ENCODE peak calls at places on chromosomes 3 and 15, in seven cellular contexts. G, H, U, E, Q, W and P are unnamed samples.

GRCh38 chr3:18098960-18099587 is 326.1 kb downstream of the SATB1 start:
- DNase-seq in Q (peak; percentile 18), E (no peak), H (no peak), W (no peak), U (no peak), G (no peak), P (no peak)

GRCh38 chr3:194030372-194030771 is 105.6 kb upstream of the HES1 start:
- DNase-seq in G (no peak), E (peak; percentile 75), Q (no peak), H (peak; percentile 81), W (no peak), U (no peak), P (no peak)

GRCh38 chr15:64233299-64233698 is 70.5 kb upstream of the PPIB start:
- DNase-seq in W (no peak), E (no peak), G (no peak), H (no peak), Q (no peak), U (no peak), P (no peak)

GRCh38 chr15:90686435-90687218 is 30.5 kb upstream of the BLM start:
- DNase-seq in G (peak; percentile 69), H (no peak), Q (no peak), W (no peak), U (no peak), E (no peak), P (no peak)

GRCh38 chr3:145219355-145220196 is 941.4 kb downstream of the PLOD2 start:
- DNase-seq in G (no peak), H (no peak), E (no peak), W (no peak), U (no peak), Q (no peak), P (no peak)

GRCh38 chr15:95141486-95141885 is 910.1 kb downstream of the MCTP2 start:
- DNase-seq in W (no peak), Q (no peak), U (no peak), G (no peak), E (no peak), H (no peak), P (no peak)

GRCh38 chr3:159922861-159923312 is 65.7 kb upstream of the IL12A start:
- DNase-seq in Q (no peak), U (peak; percentile 77), W (no peak), E (no peak), G (peak; percentile 75), H (no peak), P (no peak)

GRCh38 chr3:141316851-141317250 is 51.5 kb upstream of the ZBTB38 start:
- DNase-seq in E (no peak), Q (no peak), H (no peak), U (no peak), W (no peak), G (no peak), P (no peak)

GRCh38 chr3:120568624-120569023 is 27.5 kb upstream of the NDUFB4 start:
- DNase-seq in W (no peak), G (no peak), H (no peak), Q (no peak), E (no peak), U (no peak), P (no peak)

GRCh38 chr3:127588675-127589577 is 1.6 kb downstream of the TPRA1 start:
- DNase-seq in Q (peak; percentile 11), U (no peak), W (no peak), H (no peak), E (peak; percentile 15), G (peak; percentile 37), P (peak; percentile 51)

GRCh38 chr3:100882571-100882981 is 110.6 kb downstream of the ABI3BP start:
- DNase-seq in W (no peak), U (no peak), Q (no peak), G (no peak), E (no peak), H (no peak), P (no peak)

GRCh38 chr3:133487920-133488540 is 85.5 kb upstream of the CDV3 start:
- DNase-seq in G (no peak), W (no peak), Q (no peak), H (no peak), U (no peak), E (no peak), P (no peak)

GRCh38 chr15:47652213-47652852 is 65.0 kb upstream of the SEMA6D start:
- DNase-seq in U (no peak), W (no peak), E (no peak), G (no peak), Q (no peak), H (no peak), P (no peak)

GRCh38 chr3:77462951-77463350 is 423.1 kb downstream of the ROBO2 start:
- DNase-seq in H (no peak), U (no peak), Q (no peak), W (no peak), G (no peak), E (no peak), P (no peak)

GRCh38 chr3:45950686-45951600 is 7.7 kb downstream of the CXCR6 start:
- DNase-seq in E (no peak), Q (no peak), H (no peak), U (peak; percentile 59), G (no peak), W (no peak), P (no peak)

GRCh38 chr3:126751611-126752302 is 47.7 kb downstream of the CHCHD6 start:
- DNase-seq in H (no peak), Q (no peak), U (no peak), E (no peak), G (no peak), W (no peak), P (peak; percentile 46)

GRCh38 chr3:18295171-18295920 is 129.8 kb downstream of the SATB1 start:
- DNase-seq in G (peak; percentile 19), E (peak; percentile 52), H (peak; percentile 54), W (peak; percentile 37), U (no peak), Q (no peak), P (peak; percentile 84)

GRCh38 chr15:67744331-67745058 is 80.8 kb upstream of the SKOR1 start:
- DNase-seq in Q (no peak), E (peak; percentile 53), G (no peak), W (no peak), H (no peak), U (no peak), P (no peak)

GRCh38 chr15:39244776-39245175 is 336.1 kb upstream of the THBS1 start:
- DNase-seq in G (no peak), H (no peak), W (no peak), E (no peak), Q (no peak), U (no peak), P (no peak)

GRCh38 chr15:42363942-42364341 is 4.6 kb downstream of the CAPN3 start:
- DNase-seq in H (no peak), G (no peak), W (no peak), U (no peak), Q (no peak), E (no peak), P (no peak)

GRCh38 chr3:157767602-157768001 is 264.4 kb upstream of the VEPH1 start:
- DNase-seq in G (no peak), Q (no peak), H (no peak), W (no peak), E (no peak), U (no peak), P (no peak)

GRCh38 chr3:193756536-193756935 is 163.5 kb downstream of the OPA1 start:
- DNase-seq in Q (no peak), H (no peak), E (no peak), U (no peak), G (no peak), W (no peak), P (no peak)

GRCh38 chr3:129245141-129245540 is 4.3 kb upstream of the COPG1 start:
- DNase-seq in E (no peak), U (no peak), Q (no peak), H (no peak), W (no peak), G (no peak), P (no peak)

DNA sequence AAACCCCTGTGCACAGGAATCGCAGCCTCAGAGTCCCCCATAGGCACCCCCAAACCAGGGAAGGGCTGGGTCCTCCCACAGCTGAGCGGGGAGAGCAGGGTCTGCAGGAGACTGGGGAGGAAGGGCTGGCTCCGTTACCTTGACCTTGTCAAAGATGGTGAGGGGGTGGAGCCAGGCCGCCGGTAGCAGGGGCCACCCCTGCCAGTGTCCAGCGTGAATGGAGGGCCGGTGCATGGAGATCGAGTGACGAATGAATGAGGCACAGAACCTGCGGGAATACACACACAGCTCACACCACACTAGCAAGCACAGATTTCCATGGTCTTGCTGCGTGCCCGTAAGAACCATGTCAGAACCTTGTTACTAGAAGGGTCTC is 102.3 kb downstream of the TMEM266 start:
- DNase-seq in E (no peak), G (no peak), Q (no peak), W (no peak), H (no peak), U (no peak), P (no peak)
- H3K27me3 ChIP-seq in E (no peaks in the 10 kb centered on the region), G (no peaks in the 10 kb centered on the region), Q (peaks cover 2% of the 10 kb centered on the region), W (no peaks in the 10 kb centered on the region), H (no peaks in the 10 kb centered on the region), U (no peaks in the 10 kb centered on the region), P (no peaks in the 10 kb centered on the region)

GRCh38 chr3:177284383-177284881 is 87.2 kb upstream of the TBL1XR1 start:
- DNase-seq in E (no peak), G (no peak), W (peak; percentile 16), Q (no peak), U (no peak), H (no peak), P (peak; percentile 43)
- TF ChIP-seq CTCF in E (no peak), G (no peak), W (peak; percentile 18), Q (peak; percentile 11), U (no peak), H (no peak), P (no peak)

GRCh38 chr15:59654043-59654442 is 3.3 kb downstream of the GTF2A2 start:
- DNase-seq in Q (no peak), H (no peak), W (no peak), E (no peak), U (no peak), G (no peak), P (no peak)

GRCh38 chr15:59644757-59645156 is 12.6 kb downstream of the GTF2A2 start:
- DNase-seq in W (no peak), H (no peak), U (no peak), Q (no peak), E (no peak), G (no peak), P (no peak)

GRCh38 chr15:59647085-59647484 is 10.2 kb downstream of the GTF2A2 start:
- DNase-seq in G (no peak), Q (no peak), W (no peak), H (no peak), E (no peak), U (no peak), P (no peak)

GRCh38 chr15:59646271-59646670 is 11.0 kb downstream of the GTF2A2 start:
- DNase-seq in Q (no peak), E (no peak), W (no peak), G (no peak), U (no peak), H (no peak), P (no peak)

DNA sequence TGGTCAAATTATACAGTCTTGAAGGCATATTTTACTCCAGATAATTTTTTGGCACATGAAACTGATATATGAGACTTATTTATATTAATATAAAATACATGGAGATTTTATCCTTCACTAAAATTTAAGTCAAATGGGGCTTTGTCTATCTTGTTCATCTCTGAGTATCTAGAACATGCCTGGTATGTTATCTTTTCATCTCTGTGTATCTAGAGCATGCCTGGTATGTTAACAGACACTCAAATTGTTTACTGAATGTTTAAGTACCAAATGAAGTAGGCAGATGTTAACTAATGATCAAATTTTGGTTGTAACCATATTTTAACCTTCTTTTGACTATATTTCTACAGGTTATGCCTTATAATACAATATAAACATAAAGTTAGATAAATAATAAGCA is 7.7 kb downstream of the GTF2A2 start:
- DNase-seq in W (no peak), U (no peak), E (no peak), G (no peak), H (no peak), Q (no peak), P (no peak)
- H3K27me3 ChIP-seq in W (no peaks in the 10 kb centered on the region), U (no peaks in the 10 kb centered on the region), E (no peaks in the 10 kb centered on the region), G (no peaks in the 10 kb centered on the region), H (no peaks in the 10 kb centered on the region), Q (no peaks in the 10 kb centered on the region), P (no peaks in the 10 kb centered on the region)

GRCh38 chr15:75030424-75030823 is 7.0 kb downstream of the PPCDC start:
- DNase-seq in E (no peak), U (no peak), Q (no peak), H (no peak), G (no peak), W (no peak), P (no peak)
- TF ChIP-seq CTCF in E (no peak), U (no peak), Q (no peak), H (no peak), G (no peak), W (no peak), P (no peak)